ENCODE peak calls at places on chromosomes 12 and 14, in four cellular contexts. Q, D, W and F are unnamed samples.
A peak's percentile ranks its signal among the peaks of the same experiment; 100 is the strongest.

GRCh38 chr12:1933342-1933992 is 15.0 kb upstream of the CACNA2D4 start:
- DNase-seq in Q (peak; percentile 62), D (no peak), W (peak; percentile 70), F (no peak)

GRCh38 chr14:34875031-34875922 is at the start of gene BAZ1A:
- DNase-seq in Q (peak; percentile 83), D (peak; percentile 90), W (peak; percentile 82), F (peak; percentile 73)

GRCh38 chr12:28543021-28543890 is 353.0 kb downstream of the CCDC91 start:
- DNase-seq in Q (no peak), D (no peak), W (no peak), F (no peak)

GRCh38 chr12:53299101-53299453 is 418 bp upstream of the MYG1 start:
- DNase-seq in Q (no peak), D (peak; percentile 67), W (no peak), F (no peak)

GRCh38 chr12:132056959-132057358 is 87.2 kb downstream of the DDX51 start:
- DNase-seq in Q (no peak), D (no peak), W (no peak), F (no peak)

GRCh38 chr12:2551514-2551913 is 243.3 kb upstream of the FKBP4 start:
- DNase-seq in Q (no peak), D (no peak), W (no peak), F (no peak)

GRCh38 chr12:112122823-112123690 is 2.3 kb upstream of the TRAFD1 start:
- DNase-seq in Q (no peak), D (peak; percentile 64), W (no peak), F (no peak)

GRCh38 chr12:117328556-117329100 is 32.8 kb downstream of the NOS1 start:
- DNase-seq in Q (no peak), D (no peak), W (no peak), F (no peak)

GRCh38 chr14:81423504-81423903 is 23.4 kb upstream of the STON2 start:
- DNase-seq in Q (no peak), D (no peak), W (peak; percentile 85), F (peak; percentile 51)

GRCh38 chr12:2691001-2691339 is 103.8 kb upstream of the FKBP4 start:
- DNase-seq in Q (no peak), D (peak; percentile 14), W (no peak), F (no peak)

GRCh38 chr14:76056128-76056527 is 70.6 kb downstream of the IFT43 start:
- DNase-seq in Q (no peak), D (peak; percentile 10), W (no peak), F (no peak)

GRCh38 chr14:34930591-34931069 is 52.2 kb upstream of the SRP54 start:
- DNase-seq in Q (no peak), D (no peak), W (no peak), F (no peak)

GRCh38 chr12:34398366-34398705 is 376.0 kb downstream of the ALG10 start:
- DNase-seq in Q (peak; percentile 40), D (no peak), W (no peak), F (peak; percentile 3)

GRCh38 chr12:43884683-43885410 is 49.0 kb downstream of the TMEM117 start:
- DNase-seq in Q (no peak), D (no peak), W (no peak), F (no peak)

GRCh38 chr12:42458575-42458974 is 131.0 kb downstream of the PRICKLE1 start:
- DNase-seq in Q (no peak), D (no peak), W (no peak), F (no peak)

GRCh38 chr12:123767613-123768012 is 5.5 kb downstream of the DNAH10 start:
- DNase-seq in Q (no peak), D (no peak), W (no peak), F (no peak)

GRCh38 chr12:19971396-19971802 is 396.9 kb upstream of the PDE3A start:
- DNase-seq in Q (no peak), D (peak; percentile 91), W (no peak), F (no peak)

GRCh38 chr12:19970116-19970515 is 398.2 kb upstream of the PDE3A start:
- DNase-seq in Q (no peak), D (no peak), W (no peak), F (no peak)

GRCh38 chr12:19970826-19971225 is 397.5 kb upstream of the PDE3A start:
- DNase-seq in Q (no peak), D (no peak), W (no peak), F (no peak)

GRCh38 chr12:19971881-19972280 is 396.5 kb upstream of the PDE3A start:
- DNase-seq in Q (no peak), D (no peak), W (no peak), F (no peak)

DNA sequence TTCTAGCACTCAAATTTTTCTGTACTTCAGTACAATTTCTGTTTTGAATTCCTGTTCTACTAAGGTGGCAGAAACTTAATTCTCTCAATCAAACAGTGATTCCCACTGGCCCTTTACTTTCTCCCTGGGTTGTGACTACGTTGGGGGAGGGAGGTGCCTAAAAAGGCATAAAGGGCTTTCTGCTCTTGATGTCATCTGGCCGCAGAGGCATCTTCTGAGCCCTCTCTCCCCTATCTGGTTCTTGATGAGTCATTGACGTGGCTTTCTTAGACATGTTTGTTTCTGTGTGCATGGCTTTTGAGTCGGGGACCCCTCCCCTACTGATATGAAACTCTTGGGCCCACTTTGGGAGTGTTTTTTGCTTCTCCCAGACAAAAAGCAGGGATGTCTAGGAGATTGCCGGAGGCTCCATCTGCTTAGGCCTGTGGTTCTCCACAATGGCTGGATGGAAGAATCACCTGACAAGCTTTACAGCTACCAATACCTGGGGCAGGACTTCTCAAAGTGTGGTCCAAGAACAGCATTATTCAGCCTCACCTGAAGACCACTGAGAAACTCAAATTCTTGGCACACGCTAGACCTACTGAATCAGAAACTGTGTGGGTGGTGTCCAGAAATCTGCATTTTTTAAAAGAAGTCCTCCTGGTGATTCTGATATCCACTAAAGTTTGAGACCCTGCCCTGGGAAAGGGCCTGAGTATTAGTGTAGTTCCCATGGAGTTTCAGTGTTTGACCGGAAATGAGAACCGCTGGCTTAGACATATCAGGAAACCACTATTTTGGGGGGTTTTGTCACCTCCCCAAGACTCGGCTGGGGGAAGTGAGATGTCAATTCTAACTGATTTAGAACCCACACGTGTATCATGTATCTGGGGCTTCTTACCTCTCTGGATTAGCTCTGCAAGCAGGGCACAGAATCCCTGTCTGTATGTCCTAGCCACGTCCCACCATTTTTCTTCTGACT is 395.7 kb upstream of the PDE3A start:
- DNase-seq in Q (no peak), D (no peak), W (no peak), F (no peak)
- TF ChIP-seq EP300 in Q (no peak), D (no peak), W (no peak), F (no peak)

DNA sequence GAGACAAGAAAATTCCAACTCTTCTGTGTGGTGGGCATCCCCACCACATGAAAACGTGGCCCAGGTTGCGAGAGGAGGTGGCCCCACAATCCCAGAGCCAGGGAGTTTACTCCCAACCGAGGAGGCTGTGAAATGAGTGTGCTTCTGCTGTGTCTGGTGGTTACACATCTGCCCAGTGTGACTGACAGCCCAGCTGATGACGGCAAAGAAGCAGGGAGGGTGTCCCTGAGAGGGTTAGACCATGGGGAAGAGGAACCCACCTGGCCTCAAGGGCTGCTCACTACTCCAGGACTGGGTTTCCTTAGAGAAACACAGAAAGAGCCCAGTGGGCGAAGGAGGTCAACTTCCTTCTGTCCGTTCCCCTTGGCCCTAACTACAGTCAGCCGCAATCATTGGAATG is 24.6 kb downstream of the ZFP36L1 start:
- DNase-seq in Q (no peak), D (no peak), W (no peak), F (no peak)
- H3K4me1 ChIP-seq in Q (no peaks in the 10 kb centered on the region), D (peaks cover 4% of the 10 kb centered on the region), W (peaks cover 25% of the 10 kb centered on the region), F (peaks cover 32% of the 10 kb centered on the region)

GRCh38 chr14:96830946-96831345 is 33.8 kb downstream of the VRK1 start:
- DNase-seq in Q (no peak), D (no peak), W (no peak), F (no peak)
- TF ChIP-seq EP300 in Q (no peak), D (no peak), W (no peak), F (no peak)

GRCh38 chr12:93126069-93126474 is 197.0 kb upstream of the EEA1 start:
- DNase-seq in Q (no peak), D (no peak), W (no peak), F (no peak)
- H3K4me1 ChIP-seq in Q (no peaks in the 10 kb centered on the region), D (peaks cover 22% of the 10 kb centered on the region), W (peaks cover 33% of the 10 kb centered on the region), F (peaks cover 9% of the 10 kb centered on the region)

DNA sequence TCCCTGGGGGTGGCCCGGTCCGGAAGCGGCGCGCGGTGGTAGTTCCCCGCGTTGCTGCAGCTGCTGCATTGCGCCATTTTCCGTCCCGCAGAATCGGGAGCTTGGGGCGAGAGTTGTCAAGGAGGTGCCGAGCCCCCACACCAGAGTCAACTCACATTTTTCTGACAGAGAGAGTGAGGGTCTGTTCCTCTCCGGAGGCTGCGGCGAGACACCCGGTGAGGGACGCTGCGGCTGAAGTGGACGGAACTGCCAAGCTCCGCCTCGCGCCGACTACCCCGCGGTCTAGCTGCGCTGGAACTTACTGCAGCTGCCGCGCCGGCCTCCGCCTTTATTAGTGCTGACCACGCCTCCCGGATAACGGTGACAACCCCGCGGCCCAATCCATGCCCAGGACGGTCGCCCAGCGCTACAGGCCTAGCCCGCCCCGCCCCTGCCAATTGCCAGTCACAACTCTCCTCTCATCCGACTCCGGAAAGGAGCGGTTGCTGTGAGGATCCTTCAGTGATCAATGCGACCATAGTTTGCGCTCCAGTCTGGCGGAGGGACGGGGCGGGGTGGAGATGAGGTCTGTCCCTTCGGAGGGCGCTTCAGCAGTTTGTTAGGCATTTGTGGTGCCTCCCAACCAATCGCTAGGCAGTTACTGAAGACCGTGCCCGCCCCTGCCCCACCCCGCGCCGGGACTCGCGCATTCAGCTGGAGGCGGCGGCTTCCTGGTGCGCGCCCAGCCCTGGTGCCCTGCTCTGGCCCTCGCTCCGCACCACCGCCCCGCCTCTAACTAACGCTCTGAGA is at the start of gene VAMP1:
- DNase-seq in Q (peak; percentile 99), D (peak; percentile 98), W (peak; percentile 100), F (peak; percentile 96)
- TF ChIP-seq EP300 in Q (no peak), D (no peak), W (no peak), F (no peak)